ENCODE peak calls at places on chromosome 18, in ten cellular contexts. D, N, U, J, P, S, R, Y, G and B are unnamed samples.

GRCh38 chr18:8792688-8793316 is 87.4 kb downstream of the MTCL1 start:
- DNase-seq in D (no peak), N (no peak), U (no peak), J (no peak), P (no peak), S (no peak), R (no peak), Y (no peak), G (no peak), B (no peak)

GRCh38 chr18:42030586-42031182 is 75.7 kb downstream of the PIK3C3 start:
- DNase-seq in D (peak), N (no peak), U (no peak), J (no peak), P (no peak), S (no peak), R (peak), Y (peak), G (no peak), B (no peak)

GRCh38 chr18:34543356-34543755 is 166.7 kb upstream of the DTNA start:
- DNase-seq in D (no peak), N (no peak), U (no peak), J (no peak), P (no peak), S (no peak), R (no peak), Y (no peak), G (no peak), B (no peak)

GRCh38 chr18:11925800-11926481 is 17.8 kb upstream of the MPPE1 start:
- DNase-seq in D (no peak), N (no peak), U (no peak), J (no peak), P (no peak), S (no peak), R (no peak), Y (no peak), G (no peak), B (no peak)

GRCh38 chr18:9782073-9782857 is 74.2 kb downstream of the RAB31 start:
- DNase-seq in D (no peak), N (no peak), U (no peak), J (no peak), P (no peak), S (no peak), R (peak), Y (no peak), G (no peak), B (no peak)

GRCh38 chr18:24270937-24271380 is 126.7 kb downstream of the OSBPL1A start:
- DNase-seq in D (no peak), N (no peak), U (no peak), J (no peak), P (no peak), S (no peak), R (no peak), Y (peak), G (no peak), B (no peak)

GRCh38 chr18:27712066-27712465 is 464.9 kb downstream of the CDH2 start:
- DNase-seq in D (no peak), N (no peak), U (no peak), J (no peak), P (no peak), S (no peak), R (no peak), Y (peak), G (no peak), B (no peak)

GRCh38 chr18:10432781-10433180 is 21.7 kb upstream of the APCDD1 start:
- DNase-seq in D (no peak), N (no peak), U (no peak), J (no peak), P (no peak), S (no peak), R (no peak), Y (no peak), G (no peak), B (no peak)

GRCh38 chr18:62784966-62785413 is 69.6 kb downstream of the PHLPP1 start:
- DNase-seq in D (no peak), N (no peak), U (no peak), J (no peak), P (no peak), S (no peak), R (no peak), Y (no peak), G (no peak), B (peak)
- H3K27ac ChIP-seq in D (no peak), N (peak), U (no peak), J (no peak), P (no peak), S (no peak), R (no peak), Y (no peak), G (no peak), B (peak)

GRCh38 chr18:79983253-79983652 is 5.1 kb downstream of the TXNL4A start:
- DNase-seq in D (no peak), N (no peak), U (no peak), J (no peak), P (no peak), S (no peak), R (no peak), Y (no peak), G (no peak), B (no peak)
- H3K27ac ChIP-seq in D (no peak), N (no peak), U (no peak), J (no peak), P (no peak), S (no peak), R (no peak), Y (no peak), G (no peak), B (peak)

GRCh38 chr18:5481621-5482020 is 62.2 kb downstream of the EPB41L3 start:
- DNase-seq in D (no peak), N (no peak), U (no peak), J (no peak), P (no peak), S (no peak), R (no peak), Y (no peak), G (no peak), B (no peak)

GRCh38 chr18:5475252-5475651 is 68.5 kb downstream of the EPB41L3 start:
- DNase-seq in D (no peak), N (no peak), U (no peak), J (no peak), P (no peak), S (no peak), R (no peak), Y (no peak), G (no peak), B (no peak)

GRCh38 chr18:5476961-5477800 is 66.6 kb downstream of the EPB41L3 start:
- DNase-seq in D (no peak), N (no peak), U (no peak), J (no peak), P (no peak), S (no peak), R (no peak), Y (peak), G (no peak), B (no peak)

DNA sequence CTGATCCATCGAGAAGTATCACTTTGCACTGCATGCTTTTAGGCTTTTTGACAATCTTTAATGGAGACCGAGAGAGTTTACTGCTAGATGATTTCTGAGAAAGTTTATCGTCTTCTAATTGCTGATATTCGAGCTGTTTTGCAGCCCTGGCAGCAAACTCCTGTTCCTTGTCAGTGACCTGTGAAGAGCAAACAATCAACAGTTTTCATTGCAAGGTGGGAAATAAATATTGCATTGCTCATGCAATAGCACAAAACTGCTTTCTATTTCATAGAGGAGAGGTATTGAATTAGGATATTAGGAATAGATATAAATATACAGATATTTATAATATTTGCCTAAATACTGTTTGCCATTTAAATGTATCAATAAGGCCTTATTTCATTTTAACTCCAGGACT is 65.5 kb downstream of the EPB41L3 start:
- DNase-seq in D (no peak), N (no peak), U (no peak), J (no peak), P (no peak), S (no peak), R (no peak), Y (no peak), G (no peak), B (no peak)
- H3K27ac ChIP-seq in D (no peak), N (no peak), U (no peak), J (no peak), P (no peak), S (no peak), R (no peak), Y (no peak), G (no peak), B (no peak)

DNA sequence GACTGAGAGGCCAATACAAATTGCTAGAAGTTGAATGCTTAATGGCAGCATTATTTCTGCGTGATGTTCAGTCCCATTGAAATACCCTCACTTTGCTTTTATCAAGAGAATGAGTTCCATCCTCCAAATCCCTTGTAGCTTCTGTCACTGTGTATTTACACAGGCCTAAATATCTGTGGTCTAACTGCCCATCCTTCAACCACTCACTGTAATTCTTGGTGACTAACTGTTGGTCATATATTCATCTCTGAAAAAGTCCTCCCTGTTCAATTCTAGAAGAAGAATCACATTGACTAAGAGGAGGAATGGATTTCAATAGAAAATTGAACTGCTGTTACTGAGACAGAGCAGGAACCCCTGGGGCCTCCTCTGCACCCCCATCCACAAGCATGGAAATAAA is 74.2 kb upstream of the L3MBTL4 start:
- DNase-seq in D (no peak), N (no peak), U (no peak), J (no peak), P (no peak), S (no peak), R (no peak), Y (no peak), G (no peak), B (no peak)
- H3K27ac ChIP-seq in D (no peak), N (no peak), U (no peak), J (no peak), P (no peak), S (no peak), R (no peak), Y (peak), G (no peak), B (no peak)

DNA sequence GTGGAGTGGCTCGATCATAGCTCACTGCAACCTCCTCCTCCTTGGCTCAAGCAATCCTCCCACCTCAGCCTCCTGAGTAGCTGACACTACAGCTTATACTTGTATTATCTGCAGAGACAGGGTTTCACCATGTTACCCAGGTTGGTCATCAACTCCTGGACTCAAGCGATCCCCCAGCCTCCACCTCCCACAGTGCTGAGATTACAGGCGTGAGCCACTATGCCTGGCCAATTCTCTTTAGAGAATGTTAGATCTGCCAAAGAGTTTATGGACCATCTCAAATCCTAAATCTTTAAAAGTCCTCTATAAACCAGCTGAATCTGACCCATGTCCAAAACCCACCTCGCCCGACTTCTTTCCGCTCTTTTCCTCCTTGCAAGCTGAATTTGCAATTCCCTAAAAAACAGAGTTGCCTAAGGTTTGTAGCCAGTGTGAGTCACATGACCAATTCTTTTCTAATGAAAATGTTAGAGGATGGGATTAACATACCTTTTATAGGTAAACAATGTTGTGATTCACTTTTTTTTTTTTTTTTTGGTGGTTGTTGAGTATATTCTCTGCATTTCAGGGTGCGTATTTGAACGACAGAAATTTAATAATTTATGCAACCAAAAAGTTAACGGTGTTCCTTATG is 2.4 kb upstream of the PMAIP1 start:
- DNase-seq in D (no peak), N (no peak), U (no peak), J (no peak), P (no peak), S (no peak), R (no peak), Y (peak), G (no peak), B (no peak)
- H3K27ac ChIP-seq in D (no peak), N (no peak), U (no peak), J (no peak), P (no peak), S (no peak), R (no peak), Y (peak), G (no peak), B (no peak)

GRCh38 chr18:40855661-40856060 is 1099.4 kb upstream of the PIK3C3 start:
- DNase-seq in D (no peak), N (no peak), U (no peak), J (no peak), P (no peak), S (no peak), R (no peak), Y (no peak), G (no peak), B (no peak)

GRCh38 chr18:40852406-40852805 is 1102.6 kb upstream of the PIK3C3 start:
- DNase-seq in D (no peak), N (no peak), U (no peak), J (no peak), P (no peak), S (no peak), R (no peak), Y (peak), G (no peak), B (no peak)

GRCh38 chr18:40849856-40850255 is 1105.2 kb upstream of the PIK3C3 start:
- DNase-seq in D (no peak), N (no peak), U (no peak), J (no peak), P (no peak), S (no peak), R (no peak), Y (no peak), G (no peak), B (no peak)

GRCh38 chr18:40851014-40851429 is 1104.0 kb upstream of the PIK3C3 start:
- DNase-seq in D (no peak), N (no peak), U (no peak), J (no peak), P (no peak), S (no peak), R (no peak), Y (no peak), G (no peak), B (no peak)
- H3K27ac ChIP-seq in D (no peak), N (no peak), U (no peak), J (no peak), P (no peak), S (no peak), R (no peak), Y (no peak), G (no peak), B (no peak)

DNA sequence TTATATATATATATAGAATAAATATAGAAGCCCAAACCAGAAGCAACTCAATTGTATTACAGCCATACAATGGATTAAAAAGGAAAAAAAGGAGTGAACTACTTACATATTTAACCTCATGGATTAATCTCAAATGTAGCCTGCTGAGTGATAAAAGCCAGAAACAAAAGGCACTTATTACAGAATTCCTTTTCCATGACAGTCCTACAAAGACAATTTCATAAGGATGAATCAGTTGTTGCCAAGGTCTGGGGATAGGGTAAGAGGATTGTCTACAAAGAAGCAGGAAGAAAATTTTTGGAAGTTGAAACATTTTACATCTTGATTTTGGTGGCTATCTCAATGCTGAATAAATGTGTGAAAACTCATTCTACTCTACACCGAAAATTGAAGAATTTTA is 103.9 kb upstream of the DCC start:
- DNase-seq in D (no peak), N (no peak), U (no peak), J (no peak), P (no peak), S (no peak), R (no peak), Y (no peak), G (no peak), B (no peak)
- H3K27ac ChIP-seq in D (no peak), N (no peak), U (no peak), J (no peak), P (no peak), S (no peak), R (no peak), Y (no peak), G (no peak), B (no peak)

GRCh38 chr18:74281011-74281638 is 10.6 kb downstream of the CYB5A start:
- DNase-seq in D (no peak), N (no peak), U (no peak), J (no peak), P (no peak), S (no peak), R (no peak), Y (peak), G (no peak), B (no peak)
- H3K27ac ChIP-seq in D (no peak), N (no peak), U (no peak), J (no peak), P (no peak), S (no peak), R (peak), Y (peak), G (no peak), B (no peak)

DNA sequence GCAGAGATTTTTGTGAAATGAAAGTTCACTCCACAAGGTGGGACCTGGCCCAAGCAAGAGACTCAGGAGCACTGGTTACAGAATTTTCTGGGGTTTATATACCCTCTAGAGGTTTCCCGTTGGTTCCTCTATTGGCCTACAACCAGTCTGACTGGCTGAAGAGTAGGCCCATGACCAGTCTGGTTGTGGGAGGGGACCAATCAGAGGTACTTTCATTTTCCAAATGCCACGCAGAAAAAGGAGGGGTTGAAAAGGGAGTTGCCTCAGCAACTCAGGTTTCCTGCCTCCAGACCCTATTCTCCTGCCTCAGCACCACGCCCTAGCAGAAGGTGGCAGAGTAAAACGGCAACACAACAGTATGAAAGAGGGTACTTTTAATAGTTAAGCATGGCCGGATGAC is 98.4 kb downstream of the COLEC12 start:
- DNase-seq in D (no peak), N (no peak), U (no peak), J (no peak), P (no peak), S (no peak), R (no peak), Y (no peak), G (no peak), B (no peak)
- H3K27ac ChIP-seq in D (no peak), N (no peak), U (no peak), J (no peak), P (no peak), S (no peak), R (no peak), Y (no peak), G (no peak), B (no peak)